ENCODE peak calls at places on chromosomes 16 and 17, in four cellular contexts. N is H1, K is transverse colon, Z is upper lobe of left lung. X is an unnamed sample. For H3K4me1, the result is how much of the 10 kb centered on the place peaks cover.

GRCh38 chr17:15377200-15377599 is 35.8 kb upstream of the TEKT3 start:
- DNase-seq in N (no peak), K (no peak), Z (no peak), X (no peak)

GRCh38 chr16:56506941-56507340 is 12.9 kb downstream of the BBS2 start:
- DNase-seq in K (no peak), N (no peak), Z (no peak), X (no peak)

GRCh38 chr16:2980227-2981176 is at the start of gene PKMYT1:
- DNase-seq in N (peak), Z (peak), K (peak), X (peak)

GRCh38 chr17:75773121-75773807 is 8.3 kb upstream of the GALK1 start:
- DNase-seq in K (peak), Z (no peak), N (no peak), X (no peak)

GRCh38 chr17:27895940-27896535 is 2.9 kb upstream of the LYRM9 start:
- DNase-seq in N (no peak), K (no peak), Z (no peak), X (no peak)

GRCh38 chr17:67711916-67712315 is 5.8 kb upstream of the NOL11 start:
- DNase-seq in K (no peak), Z (no peak), N (no peak), X (no peak)

GRCh38 chr17:42618442-42619150 is 9.1 kb downstream of the TUBG1 start:
- DNase-seq in N (peak), K (peak), Z (peak), X (peak)

GRCh38 chr16:88911148-88911945 is 44.9 kb upstream of the PABPN1L start:
- DNase-seq in N (no peak), K (no peak), Z (no peak), X (no peak)

GRCh38 chr17:13014801-13015200 is 3.0 kb downstream of the ELAC2 start:
- DNase-seq in N (no peak), K (no peak), Z (no peak), X (no peak)

GRCh38 chr16:11310997-11311561 is 29.9 kb upstream of the PRM1 start:
- DNase-seq in K (no peak), N (no peak), Z (no peak), X (no peak)

GRCh38 chr17:64984776-64985521 is 65.7 kb upstream of the LRRC37A3 start:
- DNase-seq in K (peak), N (peak), Z (no peak), X (peak)
- TF ChIP-seq POLR2AphosphoS5 in K (peak), N (no peak), Z (peak), X (peak)

DNA sequence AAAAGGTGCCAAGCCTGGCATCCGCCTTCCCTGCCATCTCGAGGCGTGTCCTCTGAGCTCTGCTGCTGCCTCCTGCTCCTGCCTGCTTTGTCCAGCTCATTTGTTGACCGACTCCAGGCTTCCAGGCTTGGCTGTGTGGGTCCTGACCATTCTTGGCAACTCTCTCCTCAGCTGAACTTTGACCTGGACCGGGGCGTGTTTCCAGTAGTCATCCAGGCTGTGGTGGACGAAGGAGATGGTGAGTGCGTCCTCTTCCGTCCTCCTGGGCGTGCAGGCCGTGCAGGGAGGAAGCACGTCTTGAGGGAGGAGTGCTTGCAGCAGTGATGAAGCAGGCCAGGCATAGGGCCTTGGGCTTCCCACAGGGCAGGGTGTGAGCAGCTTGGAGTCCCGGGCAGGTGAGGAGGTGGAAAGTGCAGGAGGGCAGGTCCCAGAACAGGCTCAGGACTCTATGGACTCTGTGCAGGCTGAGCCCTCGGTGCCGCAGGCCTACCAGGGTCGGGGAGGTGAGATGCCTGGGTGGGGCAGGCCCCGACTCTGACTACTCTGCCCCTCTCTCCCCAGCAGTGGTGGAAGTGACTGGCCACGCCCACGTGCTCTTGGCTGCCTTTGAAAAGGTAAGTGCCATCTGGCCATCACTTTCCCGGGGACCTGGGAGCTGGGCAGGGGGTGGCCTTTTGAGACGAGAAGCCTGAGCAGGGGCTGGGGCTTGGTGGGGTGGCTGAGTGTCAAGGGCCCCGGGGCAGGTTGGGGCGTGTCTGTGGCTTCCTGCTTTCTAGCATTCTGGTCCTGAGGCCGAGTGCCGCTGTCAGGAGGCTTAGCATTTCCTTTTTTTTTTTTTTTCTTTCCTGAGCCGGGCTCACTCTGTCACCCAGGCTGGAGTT is 28.6 kb upstream of the NUDT16L1 start:
- DNase-seq in Z (peak), K (peak), N (no peak), X (no peak)
- H3K4me1 ChIP-seq in Z (half or more), K (under half), N (under half), X (under half)

GRCh38 chr17:55617441-55617840 is 105.2 kb downstream of the TMEM100 start:
- DNase-seq in Z (no peak), K (no peak), N (no peak), X (no peak)
- TF ChIP-seq POLR2AphosphoS5 in Z (no peak), K (no peak), N (no peak), X (no peak)

GRCh38 chr16:7361416-7362129 is 28.9 kb downstream of the RBFOX1 start:
- DNase-seq in Z (no peak), K (no peak), N (no peak), X (no peak)
- H3K4me1 ChIP-seq in Z (under half), K (under half), N (under half), X (under half)

GRCh38 chr17:21379080-21379711 is 3.0 kb downstream of the KCNJ12 start:
- DNase-seq in Z (no peak), N (no peak), K (peak), X (no peak)
- TF ChIP-seq POLR2AphosphoS5 in Z (no peak), N (no peak), K (peak), X (no peak)

GRCh38 chr17:80941171-80941570 is 50.5 kb upstream of the CHMP6 start:
- DNase-seq in K (no peak), Z (no peak), N (no peak), X (no peak)
- H3K4me1 ChIP-seq in K (under half), Z (under half), N (under half), X (under half)

DNA sequence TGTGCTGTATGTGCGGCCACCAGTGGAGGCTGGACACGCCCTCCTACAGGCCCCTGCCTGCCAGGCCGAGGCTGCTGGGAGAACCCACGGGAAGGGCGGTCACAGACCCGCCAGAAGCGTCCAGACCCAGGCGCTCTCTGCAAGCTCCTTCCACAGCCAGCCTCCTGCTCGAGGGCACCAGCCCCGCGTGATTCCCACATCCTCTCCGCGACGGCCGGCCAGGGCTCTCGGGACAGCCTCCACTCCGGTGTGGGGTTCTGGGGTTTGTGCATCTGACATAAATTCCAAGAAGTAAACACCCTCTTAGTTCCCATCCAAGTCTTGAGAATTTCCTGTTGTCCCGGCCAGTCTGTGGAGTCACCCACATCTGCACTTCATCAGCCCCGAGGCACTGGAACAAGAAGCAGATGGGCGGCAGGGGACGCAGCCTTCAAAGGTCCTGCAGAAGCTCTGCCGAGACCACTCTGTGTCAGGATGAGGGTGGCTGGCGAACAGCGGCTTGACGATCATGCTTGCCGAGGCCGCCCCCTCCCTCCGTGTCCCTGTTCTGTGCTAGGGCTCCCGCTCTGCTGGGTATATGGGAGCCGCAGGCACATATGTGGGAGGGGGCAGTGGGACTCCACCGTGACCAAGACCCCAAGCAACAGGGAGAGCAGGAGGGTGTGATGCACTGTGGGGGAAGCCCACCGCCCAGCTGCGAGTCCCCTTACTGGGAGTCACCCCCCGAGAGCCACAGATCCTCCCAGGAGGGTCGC is 2.4 kb upstream of the TMEM204 start:
- DNase-seq in K (peak), N (no peak), Z (peak), X (peak)
- TF ChIP-seq POLR2AphosphoS5 in K (peak), N (no peak), Z (peak), X (peak)

GRCh38 chr16:66576306-66576705 is 3.0 kb upstream of the CMTM2 start:
- DNase-seq in N (no peak), Z (no peak), K (no peak), X (no peak)

GRCh38 chr16:66569827-66570405 is 3.7 kb downstream of the CMTM1 start:
- DNase-seq in Z (no peak), K (no peak), N (no peak), X (no peak)

GRCh38 chr16:66572356-66572755 is 6.1 kb downstream of the CMTM1 start:
- DNase-seq in Z (no peak), N (no peak), K (no peak), X (no peak)

GRCh38 chr16:66578596-66579531 is at the start of gene CMTM2:
- DNase-seq in N (peak), Z (no peak), K (no peak), X (no peak)

GRCh38 chr16:66574081-66574480 is 5.2 kb upstream of the CMTM2 start:
- DNase-seq in Z (no peak), K (no peak), N (no peak), X (no peak)
- H3K4me1 ChIP-seq in Z (under half), K (under half), N (under half), X (under half)

GRCh38 chr16:27677300-27677699 is 127.4 kb downstream of the KATNIP start:
- DNase-seq in Z (no peak), K (no peak), N (no peak), X (no peak)
- TF ChIP-seq POLR2AphosphoS5 in Z (no peak), K (no peak), N (no peak), X (no peak)

DNA sequence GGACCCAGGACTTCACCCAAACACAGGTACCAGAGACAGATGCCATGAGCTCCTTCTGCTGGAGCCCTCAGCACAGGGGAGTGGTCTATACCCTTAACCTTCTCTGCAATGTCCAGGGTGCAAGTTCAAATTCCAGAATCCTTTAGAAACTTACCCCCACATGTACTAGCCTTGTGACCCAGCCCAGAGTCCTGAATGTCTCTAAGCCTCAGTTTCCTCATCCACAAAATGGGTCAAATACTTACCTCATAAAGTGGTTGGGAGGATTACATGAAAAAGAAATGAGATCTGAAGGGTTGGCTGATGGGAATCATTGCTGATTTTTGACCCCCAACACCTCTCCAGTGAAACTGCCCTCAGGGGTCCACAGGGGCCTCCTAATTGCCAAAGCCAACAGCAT is 21.7 kb downstream of the COTL1 start:
- DNase-seq in Z (no peak), N (no peak), K (no peak), X (no peak)
- H3K4me1 ChIP-seq in Z (under half), N (under half), K (under half), X (under half)

X was measured in prostate gland.